ENCODE peak calls at places on chromosome 11, in nine cellular contexts. N is HCT116, O is hepatocyte, P is PC-3, I is A673, F is psoas muscle, B is thoracic aorta, C is breast epithelium, T is lower lobe of right lung. Q is an unnamed sample.

GRCh38 chr11:116420770-116421528 is 351.8 kb downstream of the BUD13 start:
- DNase-seq in N (peak; percentile 10), O (peak; percentile 62), P (peak; percentile 41), I (peak; percentile 35), F (no peak), B (no peak), C (no peak), T (no peak), Q (no peak)

GRCh38 chr11:20156280-20156875 is 3.9 kb downstream of the DBX1 start:
- DNase-seq in N (no peak), O (no peak), P (no peak), I (no peak), F (no peak), B (no peak), C (no peak), T (no peak), Q (no peak)

GRCh38 chr11:11400635-11401232 is 47.7 kb upstream of the CSNK2A3 start:
- DNase-seq in N (peak; percentile 12), O (no peak), P (peak; percentile 37), I (peak; percentile 23), F (no peak), B (no peak), C (no peak), T (no peak), Q (peak; percentile 33)

GRCh38 chr11:64090811-64091516 is 55.2 kb downstream of the FLRT1 start:
- DNase-seq in N (no peak), O (no peak), P (no peak), I (peak; percentile 75), F (no peak), B (no peak), C (no peak), T (no peak), Q (no peak)

GRCh38 chr11:2806351-2807058 is 79.1 kb downstream of the CDKN1C start:
- DNase-seq in N (no peak), O (no peak), P (no peak), I (no peak), F (peak; percentile 56), B (no peak), C (peak; percentile 26), T (peak; percentile 46), Q (no peak)

GRCh38 chr11:123434262-123434661 is 4.2 kb downstream of the GRAMD1B start:
- DNase-seq in N (peak; percentile 43), O (no peak), P (peak; percentile 51), I (peak; percentile 78), F (no peak), B (no peak), C (no peak), T (no peak), Q (no peak)

GRCh38 chr11:39732002-39732401 is 1727.5 kb downstream of the LRRC4C start:
- DNase-seq in N (no peak), O (no peak), P (no peak), I (no peak), F (no peak), B (no peak), C (no peak), T (no peak), Q (no peak)

GRCh38 chr11:1749787-1750351 is 526 bp downstream of the IFITM10 start:
- DNase-seq in N (no peak), O (peak; percentile 62), P (peak; percentile 45), I (no peak), F (peak; percentile 69), B (peak; percentile 52), C (no peak), T (peak; percentile 42), Q (no peak)

GRCh38 chr11:56706486-56706885 is 7.6 kb downstream of the OR9G1 start:
- DNase-seq in N (no peak), O (no peak), P (no peak), I (no peak), F (no peak), B (no peak), C (no peak), T (no peak), Q (no peak)

GRCh38 chr11:70087446-70088167 is 9.5 kb downstream of the ANO1 start:
- DNase-seq in N (no peak), O (no peak), P (no peak), I (peak; percentile 26), F (no peak), B (no peak), C (no peak), T (no peak), Q (no peak)

GRCh38 chr11:70912226-70912840 is 340.0 kb downstream of the SHANK2 start:
- DNase-seq in N (no peak), O (no peak), P (no peak), I (no peak), F (no peak), B (no peak), C (no peak), T (no peak), Q (no peak)

GRCh38 chr11:129416080-129416820 is 40.6 kb downstream of the BARX2 start:
- DNase-seq in N (no peak), O (no peak), P (no peak), I (no peak), F (no peak), B (no peak), C (no peak), T (no peak), Q (no peak)

GRCh38 chr11:129423426-129423825 is 47.8 kb downstream of the BARX2 start:
- DNase-seq in N (no peak), O (no peak), P (no peak), I (no peak), F (no peak), B (no peak), C (no peak), T (no peak), Q (no peak)

GRCh38 chr11:129417458-129417857 is 41.8 kb downstream of the BARX2 start:
- DNase-seq in N (no peak), O (no peak), P (no peak), I (no peak), F (no peak), B (no peak), C (no peak), T (no peak), Q (no peak)

GRCh38 chr11:129414144-129414876 is 38.7 kb downstream of the BARX2 start:
- DNase-seq in N (no peak), O (no peak), P (no peak), I (no peak), F (no peak), B (no peak), C (no peak), T (no peak), Q (no peak)

DNA sequence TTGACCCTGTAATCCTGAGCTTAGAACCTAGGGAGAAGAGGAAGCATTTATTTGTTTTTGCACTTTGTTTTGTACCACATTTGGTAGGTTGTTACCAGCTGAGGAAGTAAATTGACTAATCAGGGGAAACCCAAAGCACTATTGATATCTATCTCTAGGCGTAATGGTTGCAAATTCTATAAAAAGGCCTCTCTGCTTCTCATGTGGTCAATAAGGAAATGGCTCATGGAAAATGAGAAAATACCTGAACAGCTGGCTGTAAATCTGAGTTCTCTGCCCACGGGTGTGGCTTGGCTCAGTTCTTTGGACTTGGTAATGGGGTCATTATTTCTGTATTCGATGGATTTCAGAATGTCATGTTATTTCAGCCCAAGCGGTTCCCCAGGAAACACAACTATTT is 42.4 kb downstream of the BARX2 start:
- DNase-seq in N (no peak), O (no peak), P (no peak), I (no peak), F (no peak), B (no peak), C (no peak), T (no peak), Q (no peak)
- H3K27ac ChIP-seq in N (no peak overlapping the region), O (peak overlapping the region; percentile 57), P (no peak overlapping the region), I (no peak overlapping the region), F (no peak overlapping the region), B (no peak overlapping the region), C (peak overlapping the region; percentile 57), T (no peak overlapping the region), Q (no peak overlapping the region)

DNA sequence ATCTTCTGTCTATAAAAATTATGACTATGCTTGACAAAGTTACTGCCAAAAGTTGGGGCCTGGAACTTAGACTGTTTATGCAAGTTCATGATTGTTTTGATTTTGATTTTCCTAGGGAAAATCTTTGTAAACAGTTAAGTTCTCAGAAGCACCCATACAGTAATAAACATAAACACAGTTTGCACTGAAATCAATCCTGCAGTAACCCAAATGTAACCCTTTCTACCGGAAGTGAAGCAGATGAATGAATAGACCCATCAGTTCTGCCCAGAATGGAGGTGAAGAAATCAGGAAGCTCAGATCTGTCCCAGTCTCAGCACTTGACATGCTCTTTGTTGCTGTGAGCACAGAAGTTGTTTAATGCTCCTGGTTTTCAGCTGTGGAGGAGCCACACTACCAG is 24.6 kb upstream of the C11orf96 start:
- DNase-seq in N (no peak), O (no peak), P (no peak), I (no peak), F (no peak), B (no peak), C (no peak), T (no peak), Q (no peak)
- H3K4me1 ChIP-seq in N (peaks cover 14% of the 10 kb centered on the region), O (no peaks in the 10 kb centered on the region), P (peaks cover 15% of the 10 kb centered on the region), I (peaks cover 9% of the 10 kb centered on the region), F (peaks cover 32% of the 10 kb centered on the region), B (peaks cover 33% of the 10 kb centered on the region), C (no peaks in the 10 kb centered on the region), T (peaks cover 26% of the 10 kb centered on the region), Q (no peaks in the 10 kb centered on the region)

GRCh38 chr11:67600324-67601029 is 6.3 kb upstream of the NDUFV1 start:
- DNase-seq in N (no peak), O (no peak), P (no peak), I (no peak), F (no peak), B (no peak), C (no peak), T (no peak), Q (no peak)
- H3K27ac ChIP-seq in N (no peak overlapping the region), O (no peak overlapping the region), P (no peak overlapping the region), I (no peak overlapping the region), F (no peak overlapping the region), B (no peak overlapping the region), C (no peak overlapping the region), T (no peak overlapping the region), Q (no peak overlapping the region)

GRCh38 chr11:114125531-114125930 is 66.0 kb downstream of the ZBTB16 start:
- DNase-seq in N (no peak), O (no peak), P (no peak), I (no peak), F (no peak), B (no peak), C (no peak), T (no peak), Q (no peak)

GRCh38 chr11:114129699-114130659 is 70.5 kb downstream of the ZBTB16 start:
- DNase-seq in N (no peak), O (no peak), P (no peak), I (no peak), F (no peak), B (no peak), C (no peak), T (no peak), Q (no peak)

GRCh38 chr11:114131366-114131963 is 72.0 kb downstream of the ZBTB16 start:
- DNase-seq in N (no peak), O (no peak), P (no peak), I (no peak), F (no peak), B (no peak), C (no peak), T (no peak), Q (no peak)

GRCh38 chr11:114125959-114126358 is 66.4 kb downstream of the ZBTB16 start:
- DNase-seq in N (no peak), O (no peak), P (no peak), I (no peak), F (no peak), B (no peak), C (no peak), T (no peak), Q (no peak)

DNA sequence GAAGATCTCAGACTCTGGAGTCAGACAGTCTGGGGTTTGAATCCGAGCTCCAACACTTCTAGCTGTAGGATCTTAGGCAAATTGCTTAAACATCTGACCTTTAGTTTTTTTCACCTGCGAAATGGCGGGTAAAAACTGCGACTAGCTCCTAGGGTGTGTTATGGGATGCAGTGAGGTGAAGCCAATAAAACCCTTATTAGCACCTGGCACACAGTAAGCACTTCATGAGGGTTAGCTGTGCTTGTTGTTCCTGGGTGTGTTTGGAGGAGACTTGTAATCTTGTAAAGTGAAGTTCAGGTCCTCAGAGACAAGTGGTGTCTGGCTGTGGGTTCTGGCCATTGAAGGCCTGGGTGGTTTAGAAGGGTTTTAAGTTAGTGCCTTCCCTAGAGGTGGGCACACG is 68.9 kb downstream of the ZBTB16 start:
- DNase-seq in N (no peak), O (no peak), P (no peak), I (no peak), F (no peak), B (no peak), C (no peak), T (no peak), Q (no peak)
- H3K4me1 ChIP-seq in N (no peaks in the 10 kb centered on the region), O (peaks cover 33% of the 10 kb centered on the region), P (peaks cover 14% of the 10 kb centered on the region), I (peaks cover 49% of the 10 kb centered on the region), F (peaks cover 98% of the 10 kb centered on the region), B (peaks cover 100% of the 10 kb centered on the region), C (no peaks in the 10 kb centered on the region), T (peaks cover 88% of the 10 kb centered on the region), Q (no peaks in the 10 kb centered on the region)